ENCODE peak calls at places on chromosomes 6 and 20, in six cellular contexts. One of them, this sample, is unnamed.

GRCh38 chr20:57408131-57408530 is 16.9 kb downstream of the RBM38 start:
- DNase-seq in transverse colon: no peak
- DNase-seq in GM10248: no peak
- DNase-seq in left ventricle myocardium inferior: no peak
- DNase-seq in AG10803: no peak
- DNase-seq in BJ: no peak
- DNase-seq in this sample: no peak

GRCh38 chr6:113104546-113105325 is 752.4 kb upstream of the MARCKS start:
- DNase-seq in AG10803: peak; percentile 37
- DNase-seq in left ventricle myocardium inferior: no peak
- DNase-seq in GM10248: no peak
- DNase-seq in BJ: no peak
- DNase-seq in transverse colon: no peak
- DNase-seq in this sample: no peak

GRCh38 chr6:70706491-70707123 is 38.9 kb downstream of the SMAP1 start:
- DNase-seq in AG10803: peak; percentile 53
- DNase-seq in GM10248: no peak
- DNase-seq in BJ: peak; percentile 5
- DNase-seq in left ventricle myocardium inferior: no peak
- DNase-seq in transverse colon: no peak
- DNase-seq in this sample: peak; percentile 35

GRCh38 chr20:57393321-57394086 is 2.3 kb downstream of the RBM38 start:
- DNase-seq in transverse colon: no peak
- DNase-seq in GM10248: no peak
- DNase-seq in AG10803: no peak
- DNase-seq in BJ: no peak
- DNase-seq in left ventricle myocardium inferior: no peak
- DNase-seq in this sample: no peak

GRCh38 chr6:87078983-87079616 is 15.8 kb downstream of the CGA start:
- DNase-seq in left ventricle myocardium inferior: peak; percentile 48
- DNase-seq in transverse colon: peak; percentile 64
- DNase-seq in GM10248: peak; percentile 64
- DNase-seq in AG10803: peak; percentile 59
- DNase-seq in BJ: no peak
- DNase-seq in this sample: peak; percentile 52

GRCh38 chr20:54257090-54257816 is 49.4 kb downstream of the PFDN4 start:
- DNase-seq in GM10248: no peak
- DNase-seq in transverse colon: no peak
- DNase-seq in left ventricle myocardium inferior: no peak
- DNase-seq in BJ: peak; percentile 6
- DNase-seq in AG10803: peak; percentile 84
- DNase-seq in this sample: peak; percentile 54

GRCh38 chr6:66094615-66095014 is 387.6 kb upstream of the EYS start:
- DNase-seq in BJ: no peak
- DNase-seq in transverse colon: no peak
- DNase-seq in GM10248: no peak
- DNase-seq in AG10803: no peak
- DNase-seq in left ventricle myocardium inferior: no peak
- DNase-seq in this sample: no peak

GRCh38 chr6:81265106-81265505 is 487.4 kb downstream of the TENT5A start:
- DNase-seq in AG10803: peak; percentile 72
- DNase-seq in BJ: peak; percentile 5
- DNase-seq in left ventricle myocardium inferior: no peak
- DNase-seq in GM10248: no peak
- DNase-seq in transverse colon: no peak
- DNase-seq in this sample: no peak

GRCh38 chr6:135062735-135063134 is 8.1 kb upstream of the HBS1L start:
- DNase-seq in GM10248: no peak
- DNase-seq in BJ: no peak
- DNase-seq in left ventricle myocardium inferior: no peak
- DNase-seq in AG10803: no peak
- DNase-seq in transverse colon: no peak
- DNase-seq in this sample: no peak

GRCh38 chr6:145763742-145764141 is 28.4 kb upstream of the EPM2A start:
- DNase-seq in transverse colon: no peak
- DNase-seq in BJ: no peak
- DNase-seq in GM10248: no peak
- DNase-seq in AG10803: no peak
- DNase-seq in left ventricle myocardium inferior: no peak
- DNase-seq in this sample: no peak

GRCh38 chr6:142014515-142014914 is 118.2 kb upstream of the GJE1 start:
- DNase-seq in BJ: peak; percentile 87
- DNase-seq in transverse colon: no peak
- DNase-seq in left ventricle myocardium inferior: no peak
- DNase-seq in GM10248: no peak
- DNase-seq in AG10803: peak; percentile 88
- DNase-seq in this sample: peak; percentile 94

GRCh38 chr6:27545271-27546046 is 72.6 kb upstream of the ZNF184 start:
- DNase-seq in GM10248: peak; percentile 58
- DNase-seq in transverse colon: no peak
- DNase-seq in AG10803: peak; percentile 33
- DNase-seq in BJ: no peak
- DNase-seq in left ventricle myocardium inferior: no peak
- DNase-seq in this sample: peak; percentile 90

GRCh38 chr6:37131104-37131959 is 38.6 kb upstream of the PIM1 start:
- DNase-seq in BJ: no peak
- DNase-seq in AG10803: peak; percentile 51
- DNase-seq in transverse colon: peak; percentile 70
- DNase-seq in GM10248: no peak
- DNase-seq in left ventricle myocardium inferior: peak; percentile 83
- DNase-seq in this sample: no peak

GRCh38 chr20:23419995-23420901 is 1.0 kb downstream of the NAPB start:
- DNase-seq in left ventricle myocardium inferior: peak; percentile 29
- DNase-seq in BJ: peak; percentile 35
- DNase-seq in GM10248: peak; percentile 60
- DNase-seq in transverse colon: peak; percentile 57
- DNase-seq in AG10803: peak; percentile 71
- DNase-seq in this sample: peak; percentile 71

GRCh38 chr6:20969551-20969950 is 435.3 kb downstream of the CDKAL1 start:
- DNase-seq in transverse colon: no peak
- DNase-seq in BJ: no peak
- DNase-seq in GM10248: no peak
- DNase-seq in AG10803: no peak
- DNase-seq in left ventricle myocardium inferior: no peak
- DNase-seq in this sample: no peak
- TF ChIP-seq CTCF in transverse colon: no peak
- TF ChIP-seq CTCF in BJ: no peak
- TF ChIP-seq CTCF in GM10248: no peak
- TF ChIP-seq CTCF in AG10803: no peak
- TF ChIP-seq CTCF in left ventricle myocardium inferior: no peak
- TF ChIP-seq CTCF in this sample: no peak

GRCh38 chr6:93036835-93037234 is 382.5 kb downstream of the EPHA7 start:
- DNase-seq in AG10803: no peak
- DNase-seq in BJ: no peak
- DNase-seq in GM10248: no peak
- DNase-seq in left ventricle myocardium inferior: no peak
- DNase-seq in transverse colon: no peak
- DNase-seq in this sample: no peak
- TF ChIP-seq CTCF in AG10803: no peak
- TF ChIP-seq CTCF in BJ: no peak
- TF ChIP-seq CTCF in GM10248: peak; percentile 27
- TF ChIP-seq CTCF in left ventricle myocardium inferior: peak; percentile 49
- TF ChIP-seq CTCF in transverse colon: no peak
- TF ChIP-seq CTCF in this sample: no peak

GRCh38 chr6:151689499-151690201 is 117.8 kb upstream of the ESR1 start:
- DNase-seq in BJ: no peak
- DNase-seq in AG10803: no peak
- DNase-seq in transverse colon: no peak
- DNase-seq in left ventricle myocardium inferior: no peak
- DNase-seq in GM10248: no peak
- DNase-seq in this sample: no peak

GRCh38 chr6:151693366-151693765 is 114.1 kb upstream of the ESR1 start:
- DNase-seq in AG10803: no peak
- DNase-seq in GM10248: no peak
- DNase-seq in transverse colon: no peak
- DNase-seq in BJ: no peak
- DNase-seq in left ventricle myocardium inferior: no peak
- DNase-seq in this sample: no peak

GRCh38 chr6:151690768-151691562 is 116.5 kb upstream of the ESR1 start:
- DNase-seq in BJ: no peak
- DNase-seq in left ventricle myocardium inferior: no peak
- DNase-seq in AG10803: peak; percentile 58
- DNase-seq in transverse colon: no peak
- DNase-seq in GM10248: peak; percentile 32
- DNase-seq in this sample: peak; percentile 2

GRCh38 chr6:151692216-151692615 is 115.3 kb upstream of the ESR1 start:
- DNase-seq in left ventricle myocardium inferior: no peak
- DNase-seq in AG10803: no peak
- DNase-seq in transverse colon: no peak
- DNase-seq in BJ: no peak
- DNase-seq in GM10248: no peak
- DNase-seq in this sample: no peak

DNA sequence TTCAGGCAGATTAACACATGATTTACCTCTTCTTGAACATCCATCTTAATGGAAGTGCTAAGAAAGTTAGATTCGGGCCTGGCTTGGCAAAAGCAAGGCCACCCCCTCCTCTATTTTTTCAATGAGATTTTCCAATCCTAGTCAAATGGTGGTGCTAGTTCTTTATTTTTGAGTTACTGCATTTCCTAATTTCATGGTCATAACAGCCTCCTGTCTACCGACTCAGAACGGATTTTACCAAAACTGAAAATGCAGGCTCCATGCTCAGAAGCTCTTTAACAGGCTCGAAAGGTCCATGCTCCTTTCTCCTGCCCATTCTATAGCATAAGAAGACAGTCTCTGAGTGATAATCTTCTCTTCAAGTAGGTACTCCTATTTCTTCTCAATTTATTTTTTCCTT is 117.2 kb upstream of the ESR1 start:
- DNase-seq in transverse colon: no peak
- DNase-seq in BJ: no peak
- DNase-seq in AG10803: peak; percentile 37
- DNase-seq in GM10248: no peak
- DNase-seq in left ventricle myocardium inferior: no peak
- DNase-seq in this sample: no peak
- TF ChIP-seq CTCF in transverse colon: no peak
- TF ChIP-seq CTCF in BJ: no peak
- TF ChIP-seq CTCF in AG10803: peak; percentile 35
- TF ChIP-seq CTCF in GM10248: no peak
- TF ChIP-seq CTCF in left ventricle myocardium inferior: no peak
- TF ChIP-seq CTCF in this sample: peak; percentile 22

DNA sequence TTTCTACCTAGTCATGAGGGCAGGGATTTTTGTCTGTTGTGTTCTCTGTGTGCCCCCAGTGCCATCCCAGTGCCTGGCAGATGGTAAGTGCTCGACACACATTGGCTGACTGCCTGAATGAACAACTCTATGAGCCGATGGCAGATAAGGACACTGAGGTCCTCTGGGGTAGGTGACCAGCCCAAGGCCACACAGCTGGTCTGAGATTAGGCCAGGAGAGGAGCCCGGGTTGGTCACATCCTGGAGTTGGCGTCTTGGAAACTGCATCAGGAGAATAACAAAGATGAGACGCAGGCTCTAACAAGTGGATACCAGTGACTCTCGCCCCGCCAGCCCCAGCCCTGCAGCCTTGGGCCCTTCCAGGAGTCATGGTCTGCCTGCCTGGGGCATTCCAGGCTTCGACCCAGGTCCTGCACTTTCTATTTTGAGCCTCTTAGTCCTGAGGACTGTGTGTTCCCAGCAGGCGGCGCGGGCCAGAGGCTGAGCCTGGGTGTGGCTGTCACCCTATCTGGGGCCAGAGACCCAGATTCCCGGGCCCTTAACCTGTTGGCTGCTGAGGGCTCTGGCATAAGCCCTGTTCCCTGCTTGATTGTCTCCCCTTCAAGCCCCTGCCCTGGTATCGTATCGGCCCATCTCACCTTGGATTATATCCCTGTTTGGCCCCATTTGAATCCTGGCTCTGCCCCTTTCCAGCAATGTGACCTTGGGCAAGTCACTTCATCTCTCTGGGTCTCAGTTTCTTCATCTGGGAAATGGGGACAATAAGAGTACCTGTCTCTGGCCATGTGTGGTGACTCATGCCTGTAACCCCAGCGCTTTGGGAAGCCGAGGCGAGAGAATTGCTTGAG is 88.3 kb downstream of the CEBPB start:
- DNase-seq in GM10248: no peak
- DNase-seq in BJ: no peak
- DNase-seq in AG10803: peak; percentile 49
- DNase-seq in transverse colon: peak; percentile 82
- DNase-seq in left ventricle myocardium inferior: peak; percentile 85
- DNase-seq in this sample: no peak
- TF ChIP-seq CTCF in GM10248: no peak
- TF ChIP-seq CTCF in BJ: peak; percentile 50
- TF ChIP-seq CTCF in AG10803: peak; percentile 49
- TF ChIP-seq CTCF in transverse colon: peak; percentile 75
- TF ChIP-seq CTCF in left ventricle myocardium inferior: peak; percentile 56
- TF ChIP-seq CTCF in this sample: peak; percentile 39

GRCh38 chr6:28983838-28984237 is 21.3 kb downstream of the ZNF311 start:
- DNase-seq in left ventricle myocardium inferior: no peak
- DNase-seq in BJ: no peak
- DNase-seq in AG10803: no peak
- DNase-seq in GM10248: no peak
- DNase-seq in transverse colon: no peak
- DNase-seq in this sample: no peak

GRCh38 chr6:28981391-28981832 is 23.7 kb downstream of the ZNF311 start:
- DNase-seq in left ventricle myocardium inferior: peak; percentile 56
- DNase-seq in AG10803: peak; percentile 57
- DNase-seq in transverse colon: peak; percentile 71
- DNase-seq in GM10248: no peak
- DNase-seq in BJ: no peak
- DNase-seq in this sample: peak; percentile 62

GRCh38 chr6:28981833-28982475 is 23.2 kb downstream of the ZNF311 start:
- DNase-seq in AG10803: peak; percentile 92
- DNase-seq in transverse colon: peak; percentile 83
- DNase-seq in BJ: peak; percentile 64
- DNase-seq in GM10248: peak; percentile 62
- DNase-seq in left ventricle myocardium inferior: peak; percentile 66
- DNase-seq in this sample: peak; percentile 85

GRCh38 chr6:28980797-28981390 is 24.2 kb downstream of the ZNF311 start:
- DNase-seq in BJ: no peak
- DNase-seq in transverse colon: peak; percentile 56
- DNase-seq in GM10248: peak; percentile 51
- DNase-seq in left ventricle myocardium inferior: peak; percentile 20
- DNase-seq in AG10803: peak; percentile 66
- DNase-seq in this sample: peak; percentile 84

DNA sequence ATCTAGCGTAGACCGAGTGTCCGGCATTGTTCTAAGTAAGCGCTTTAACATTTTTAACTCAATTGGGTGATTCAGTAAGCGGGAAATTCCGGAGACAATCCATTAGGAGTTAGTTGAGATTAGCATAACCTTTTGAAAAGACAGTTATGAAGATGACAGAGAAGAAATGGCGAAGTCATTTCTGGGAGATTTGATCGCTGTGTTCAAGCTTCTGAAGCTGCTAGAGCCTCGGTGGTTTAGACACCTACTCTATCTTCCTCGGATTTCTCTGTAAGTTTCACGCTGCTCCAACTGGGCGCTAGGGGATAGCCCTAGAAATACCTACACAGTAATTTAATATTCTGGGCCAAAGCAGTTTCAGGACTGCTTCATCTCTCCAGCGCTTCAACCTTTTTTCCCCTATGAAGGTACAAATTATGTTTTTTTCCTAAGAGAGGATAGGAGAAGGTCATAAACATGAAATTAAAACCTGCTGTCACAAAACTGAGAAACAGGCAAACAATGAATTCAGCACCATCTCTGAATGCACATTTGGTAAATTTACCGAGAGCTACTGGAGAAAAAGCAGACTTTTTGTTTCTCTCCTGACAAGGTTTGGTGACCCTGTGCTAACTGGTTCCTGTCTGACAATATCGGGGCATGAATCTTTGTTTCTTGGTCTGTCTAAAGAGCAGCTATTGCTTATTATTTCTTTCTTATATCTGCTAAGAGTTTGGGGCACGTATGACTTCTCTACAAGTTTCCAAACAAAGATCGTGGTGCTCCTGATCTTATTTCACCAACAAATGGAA is 22.4 kb downstream of the ZNF311 start:
- DNase-seq in BJ: no peak
- DNase-seq in transverse colon: no peak
- DNase-seq in GM10248: no peak
- DNase-seq in AG10803: peak; percentile 52
- DNase-seq in left ventricle myocardium inferior: no peak
- DNase-seq in this sample: peak; percentile 57
- TF ChIP-seq CTCF in BJ: peak; percentile 43
- TF ChIP-seq CTCF in transverse colon: no peak
- TF ChIP-seq CTCF in GM10248: no peak
- TF ChIP-seq CTCF in AG10803: peak; percentile 34
- TF ChIP-seq CTCF in left ventricle myocardium inferior: no peak
- TF ChIP-seq CTCF in this sample: peak; percentile 36

This sample was measured in HFFc6.